ENCODE peak calls at places on chromosome 15, in six cellular contexts. N is nephron progenitor cell, H is RKO, U is GF-D8, L is SW 1271, S is foreskin fibroblast. X is an unnamed sample.

GRCh38 chr15:82621970-82622369 is 25.2 kb downstream of the CPEB1 start:
- DNase-seq in N (no peak), H (peak), U (no peak), L (peak), S (no peak), X (peak)

GRCh38 chr15:74202461-74203401 is at the start of gene STRA6:
- DNase-seq in N (peak), H (no peak), U (no peak), L (no peak), S (peak), X (no peak)

GRCh38 chr15:89630974-89631901 is 24.0 kb downstream of the KIF7 start:
- DNase-seq in N (no peak), H (no peak), U (no peak), L (no peak), S (no peak), X (no peak)

GRCh38 chr15:51191766-51192165 is 97.1 kb upstream of the TNFAIP8L3 start:
- DNase-seq in N (no peak), H (no peak), U (no peak), L (no peak), S (no peak), X (no peak)

GRCh38 chr15:70210538-70210937 is 112.8 kb upstream of the TLE3 start:
- DNase-seq in N (no peak), H (no peak), U (no peak), L (no peak), S (no peak), X (no peak)

GRCh38 chr15:101008158-101009139 is 89.3 kb downstream of the LRRK1 start:
- DNase-seq in N (peak), H (no peak), U (peak), L (peak), S (peak), X (peak)

GRCh38 chr15:70354260-70354894 is 256.7 kb upstream of the TLE3 start:
- DNase-seq in N (peak), H (no peak), U (no peak), L (no peak), S (no peak), X (no peak)

GRCh38 chr15:96072821-96073220 is 257.7 kb upstream of the NR2F2 start:
- DNase-seq in N (no peak), H (no peak), U (no peak), L (no peak), S (no peak), X (peak)

GRCh38 chr15:99306694-99307338 is 55.5 kb downstream of the LRRC28 start:
- DNase-seq in N (no peak), H (no peak), U (no peak), L (no peak), S (no peak), X (no peak)

GRCh38 chr15:29126821-29127461 is 142.7 kb downstream of the NSMCE3 start:
- DNase-seq in N (no peak), H (no peak), U (no peak), L (no peak), S (no peak), X (no peak)

GRCh38 chr15:66763186-66764066 is 61.4 kb downstream of the SMAD6 start:
- DNase-seq in N (no peak), H (no peak), U (no peak), L (no peak), S (peak), X (no peak)

X was measured in SK-MEL-5.